ENCODE peak calls at places on chromosome 20, in eight cellular contexts. E, K, O, S, W, F, P and D are unnamed samples. For H3K4me1, the result is how much of the 10 kb centered on the place peaks cover.

GRCh38 chr20:15902493-15902892 is 670.8 kb downstream of the KIF16B start:
- DNase-seq in E (no peak), K (peak), O (no peak), S (peak), W (no peak), F (no peak), P (no peak), D (no peak)

GRCh38 chr20:39986231-39986904 is 702.7 kb downstream of the MAFB start:
- DNase-seq in E (no peak), K (no peak), O (peak), S (peak), W (peak), F (peak), P (peak), D (peak)

GRCh38 chr20:2109425-2110210 is 8.0 kb downstream of the STK35 start:
- DNase-seq in E (no peak), K (no peak), O (peak), S (no peak), W (no peak), F (peak), P (peak), D (no peak)

GRCh38 chr20:32609993-32610896 is 25.1 kb upstream of the NOL4L start:
- DNase-seq in E (no peak), K (no peak), O (no peak), S (no peak), W (no peak), F (no peak), P (no peak), D (no peak)

GRCh38 chr20:10357974-10358373 is 76.0 kb downstream of the MKKS start:
- DNase-seq in E (no peak), K (no peak), O (no peak), S (peak), W (no peak), F (no peak), P (no peak), D (no peak)

GRCh38 chr20:36331182-36331581 is 25.0 kb downstream of the DLGAP4 start:
- DNase-seq in E (no peak), K (no peak), O (no peak), S (no peak), W (no peak), F (no peak), P (no peak), D (no peak)

GRCh38 chr20:13302647-13303425 is 81.8 kb downstream of the ISM1 start:
- DNase-seq in E (no peak), K (peak), O (peak), S (peak), W (peak), F (no peak), P (no peak), D (peak)

GRCh38 chr20:2103454-2104153 is 2.0 kb downstream of the STK35 start:
- DNase-seq in E (no peak), K (no peak), O (peak), S (no peak), W (no peak), F (no peak), P (no peak), D (no peak)

GRCh38 chr20:1324598-1325172 is 4.3 kb downstream of the SDCBP2 start:
- DNase-seq in E (no peak), K (peak), O (no peak), S (peak), W (no peak), F (no peak), P (no peak), D (no peak)

GRCh38 chr20:37298190-37298939 is 8.9 kb downstream of the MANBAL start:
- DNase-seq in E (no peak), K (peak), O (no peak), S (peak), W (peak), F (peak), P (no peak), D (no peak)

GRCh38 chr20:23132930-23133559 is 46.9 kb upstream of the CD93 start:
- DNase-seq in E (no peak), K (no peak), O (no peak), S (no peak), W (no peak), F (no peak), P (no peak), D (no peak)

GRCh38 chr20:40010483-40010882 is 678.6 kb downstream of the MAFB start:
- DNase-seq in E (no peak), K (no peak), O (no peak), S (no peak), W (no peak), F (peak), P (no peak), D (no peak)

GRCh38 chr20:22698443-22698842 is 114.1 kb upstream of the FOXA2 start:
- DNase-seq in E (no peak), K (peak), O (no peak), S (no peak), W (no peak), F (no peak), P (no peak), D (no peak)

GRCh38 chr20:2080532-2081224 is 20.9 kb upstream of the STK35 start:
- DNase-seq in E (no peak), K (no peak), O (no peak), S (no peak), W (no peak), F (no peak), P (no peak), D (no peak)

GRCh38 chr20:36333841-36334240 is 27.7 kb downstream of the DLGAP4 start:
- DNase-seq in E (no peak), K (peak), O (no peak), S (no peak), W (no peak), F (no peak), P (no peak), D (no peak)

GRCh38 chr20:10521068-10521834 is 86.1 kb downstream of the SLX4IP start:
- DNase-seq in E (no peak), K (peak), O (no peak), S (peak), W (peak), F (no peak), P (no peak), D (no peak)

GRCh38 chr20:1822564-1823420 is 72.4 kb upstream of the SIRPA start:
- DNase-seq in E (no peak), K (no peak), O (no peak), S (no peak), W (peak), F (no peak), P (no peak), D (no peak)

GRCh38 chr20:32458061-32458836 is 100.1 kb downstream of the ASXL1 start:
- DNase-seq in E (no peak), K (no peak), O (no peak), S (no peak), W (no peak), F (no peak), P (no peak), D (no peak)

GRCh38 chr20:5991623-5992441 is 41.4 kb downstream of the MCM8 start:
- DNase-seq in E (no peak), K (peak), O (no peak), S (peak), W (no peak), F (no peak), P (no peak), D (no peak)

GRCh38 chr20:62372042-62372993 is 5.2 kb upstream of the LAMA5 start:
- DNase-seq in E (no peak), K (no peak), O (no peak), S (peak), W (no peak), F (no peak), P (no peak), D (no peak)

GRCh38 chr20:62370807-62371587 is 3.9 kb upstream of the LAMA5 start:
- DNase-seq in E (no peak), K (no peak), O (no peak), S (no peak), W (no peak), F (no peak), P (no peak), D (no peak)

GRCh38 chr20:62370115-62370806 is 3.1 kb upstream of the LAMA5 start:
- DNase-seq in E (no peak), K (peak), O (no peak), S (peak), W (peak), F (peak), P (no peak), D (no peak)

GRCh38 chr20:62369508-62370114 is 2.5 kb upstream of the LAMA5 start:
- DNase-seq in E (no peak), K (peak), O (no peak), S (peak), W (peak), F (peak), P (no peak), D (no peak)

GRCh38 chr20:62371588-62372041 is 4.5 kb upstream of the LAMA5 start:
- DNase-seq in E (no peak), K (no peak), O (no peak), S (no peak), W (no peak), F (no peak), P (no peak), D (no peak)
- H3K4me1 ChIP-seq in E (under half), K (under half), O (under half), S (half or more), W (half or more), F (under half), P (under half), D (under half)

DNA sequence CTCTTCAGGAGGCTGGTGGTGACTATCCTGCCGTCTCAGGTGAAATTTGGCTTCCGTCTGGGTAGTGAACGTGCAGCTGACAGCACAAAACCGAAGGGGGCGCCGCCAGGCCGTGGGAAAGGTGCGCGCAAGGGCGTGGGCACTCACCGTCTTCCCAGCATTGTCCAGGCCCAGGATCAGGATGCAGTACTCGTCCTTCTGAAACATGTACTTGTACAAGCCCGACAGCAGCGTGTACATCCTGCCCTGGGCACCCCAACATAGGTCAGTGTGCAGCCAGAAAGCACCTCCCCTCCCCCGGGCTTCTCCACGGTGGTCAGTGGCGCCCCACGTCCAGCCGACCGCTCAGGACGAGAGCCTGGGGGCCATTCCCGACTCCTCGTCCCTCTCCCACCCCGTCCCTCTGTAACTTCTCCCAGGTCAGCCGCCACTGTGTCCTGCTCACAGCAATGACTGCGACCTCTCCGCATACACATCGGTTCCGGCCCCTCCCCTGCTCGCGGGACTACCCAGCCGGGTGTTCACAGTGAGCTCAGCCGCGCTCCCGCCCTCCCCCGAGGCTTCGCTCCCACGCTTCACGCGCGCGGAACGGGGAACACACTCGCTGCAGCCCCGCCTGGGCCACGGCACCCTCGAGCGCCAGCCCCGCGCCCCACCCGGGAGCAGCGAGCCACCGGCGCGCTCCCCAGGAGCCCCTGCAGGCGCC is 771 bp downstream of the ARFRP1 start:
- DNase-seq in E (peak), K (peak), O (peak), S (peak), W (peak), F (peak), P (peak), D (peak)
- TF ChIP-seq CTCF in E (no peak), K (peak), O (no peak), S (no peak), W (peak), F (no peak), P (no peak), D (no peak)

DNA sequence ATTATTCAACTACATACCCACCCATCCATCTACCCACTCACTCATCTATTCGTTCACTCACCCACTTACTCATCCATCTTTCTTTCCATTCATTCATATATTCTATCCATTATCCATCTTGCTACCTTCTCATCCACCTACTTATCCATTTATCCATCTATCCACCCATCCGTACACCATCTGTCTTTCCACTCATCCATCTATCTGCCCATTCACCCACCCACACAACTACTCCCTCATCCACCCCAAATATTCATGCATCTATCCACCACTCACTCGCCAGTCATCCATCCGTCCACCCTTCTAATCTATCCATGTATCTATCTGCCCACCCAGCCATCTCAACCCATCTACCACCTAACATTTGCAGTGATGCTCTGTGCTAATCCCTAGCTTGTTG is 13.6 kb upstream of the KCNB1 start:
- DNase-seq in E (no peak), K (no peak), O (no peak), S (no peak), W (no peak), F (no peak), P (no peak), D (no peak)
- H3K4me1 ChIP-seq in E (under half), K (under half), O (under half), S (under half), W (under half), F (under half), P (under half), D (under half)

DNA sequence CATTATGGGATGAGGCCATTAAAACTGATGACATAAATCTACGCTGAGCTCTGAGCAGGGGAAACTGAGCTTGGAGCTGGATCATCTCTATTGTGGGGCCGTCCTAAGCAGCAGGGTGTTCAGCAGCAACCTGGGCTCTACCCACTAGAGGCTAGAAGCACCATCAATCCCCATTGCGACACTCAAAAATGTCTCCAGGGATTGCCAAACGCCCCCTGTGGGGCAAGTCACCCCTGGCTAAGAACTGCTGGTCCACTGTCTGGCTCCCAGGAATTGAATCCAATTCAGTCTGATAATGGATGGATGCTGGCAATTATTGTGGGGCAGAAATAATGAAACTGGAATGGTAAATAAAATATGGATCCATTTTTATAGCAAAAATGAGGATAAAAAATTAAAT is 38.2 kb downstream of the PMEPA1 start:
- DNase-seq in E (no peak), K (peak), O (no peak), S (no peak), W (no peak), F (no peak), P (no peak), D (no peak)
- TF ChIP-seq CTCF in E (no peak), K (peak), O (no peak), S (no peak), W (peak), F (no peak), P (no peak), D (no peak)

DNA sequence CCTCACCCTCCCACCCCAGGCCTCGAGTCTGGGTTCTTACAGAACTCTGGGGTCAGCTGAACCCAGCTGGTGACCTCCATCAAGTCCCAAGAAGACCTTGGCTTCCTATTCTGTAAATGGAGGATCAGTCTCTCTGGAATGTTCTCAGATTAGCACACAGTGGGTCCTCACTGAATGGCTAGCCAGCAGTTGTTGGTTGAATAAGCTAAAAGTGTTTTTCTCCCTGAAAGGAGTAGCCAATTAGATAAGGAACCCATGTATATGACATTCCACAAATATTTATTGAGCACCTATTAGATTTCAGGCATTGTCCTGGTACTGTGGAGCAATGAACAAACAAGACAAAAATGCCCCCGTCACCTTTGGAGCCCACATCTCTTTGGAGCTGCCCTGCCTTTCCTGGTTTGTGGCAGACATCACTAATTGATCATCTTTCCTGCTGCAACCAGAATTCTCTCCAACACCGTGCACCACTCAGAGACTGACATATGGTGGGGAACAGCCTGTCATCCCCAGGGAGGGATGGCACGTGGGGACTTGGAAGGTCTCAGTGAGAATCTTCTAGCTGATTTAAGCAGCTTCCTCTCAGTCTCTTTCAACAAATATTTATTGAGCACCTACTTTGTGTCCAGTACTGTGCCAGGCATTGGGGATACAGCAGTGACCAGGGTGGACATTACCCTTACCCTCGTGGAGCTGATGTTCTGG is 81.9 kb downstream of the CEBPB start:
- DNase-seq in E (no peak), K (no peak), O (no peak), S (no peak), W (no peak), F (no peak), P (no peak), D (no peak)
- H3K4me1 ChIP-seq in E (under half), K (under half), O (under half), S (under half), W (under half), F (under half), P (under half), D (under half)

DNA sequence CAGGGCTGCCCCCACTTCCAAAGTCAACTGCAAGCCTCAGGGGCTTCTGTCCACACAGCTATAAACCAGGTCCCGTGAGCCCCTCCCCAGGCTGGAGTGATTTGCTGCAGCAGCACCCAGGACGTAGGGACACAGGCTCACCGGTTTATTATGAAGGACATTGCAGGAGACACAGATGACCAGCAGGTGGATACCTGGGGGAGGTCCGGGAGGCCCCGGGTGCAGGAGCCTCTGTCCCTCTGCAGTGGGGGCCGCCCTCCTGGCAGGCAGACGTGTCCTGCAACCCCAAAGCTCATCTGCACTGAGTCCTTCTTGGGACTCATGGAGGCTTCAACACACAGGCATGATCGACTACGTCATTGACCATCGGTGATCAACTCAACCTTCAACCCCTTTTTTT is 14.5 kb upstream of the NTSR1 start:
- DNase-seq in E (no peak), K (no peak), O (no peak), S (no peak), W (no peak), F (no peak), P (no peak), D (no peak)
- TF ChIP-seq CTCF in E (no peak), K (peak), O (no peak), S (no peak), W (no peak), F (no peak), P (no peak), D (no peak)

GRCh38 chr20:25191051-25191450 is 4.5 kb upstream of the ENTPD6 start:
- DNase-seq in E (no peak), K (no peak), O (no peak), S (no peak), W (no peak), F (no peak), P (peak), D (no peak)

GRCh38 chr20:25191689-25192088 is 3.8 kb upstream of the ENTPD6 start:
- DNase-seq in E (no peak), K (no peak), O (no peak), S (no peak), W (no peak), F (no peak), P (peak), D (no peak)

GRCh38 chr20:25188218-25188617 is 7.3 kb upstream of the ENTPD6 start:
- DNase-seq in E (no peak), K (no peak), O (no peak), S (no peak), W (no peak), F (no peak), P (no peak), D (no peak)

DNA sequence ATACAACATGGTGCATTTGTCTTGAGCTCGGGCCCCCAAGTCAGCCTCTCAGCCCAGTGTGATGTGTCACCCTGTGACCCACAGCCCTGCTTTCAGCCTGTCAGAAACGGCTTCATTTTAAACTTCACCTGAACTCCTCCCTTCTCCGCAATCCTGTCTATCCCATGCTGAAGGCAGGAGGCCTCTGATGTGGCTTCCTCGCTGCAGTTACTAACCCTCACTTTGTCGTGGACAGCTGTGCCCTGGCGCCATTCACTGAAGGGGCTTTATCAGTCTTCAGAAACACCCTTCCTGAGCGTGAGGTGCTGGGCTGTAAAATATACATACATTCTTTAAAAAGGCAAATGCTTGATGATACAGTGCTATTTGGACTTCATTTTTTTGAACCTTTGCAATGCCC is 7.9 kb upstream of the ENTPD6 start:
- DNase-seq in E (no peak), K (no peak), O (no peak), S (no peak), W (no peak), F (no peak), P (no peak), D (no peak)
- H3K4me1 ChIP-seq in E (under half), K (under half), O (under half), S (under half), W (under half), F (under half), P (under half), D (under half)